ENCODE peak calls at places on chromosome 2, in four cellular contexts. One of them, this sample, is unnamed.

GRCh38 chr2:169528271-169528701 is 18.8 kb downstream of the KLHL41 start:
- DNase-seq in fibroblast of villous mesenchyme: peak
- DNase-seq in HS-27A: no peak
- DNase-seq in endodermal cell: peak
- DNase-seq in this sample: peak

GRCh38 chr2:170973225-170973491 is 44.1 kb downstream of the GORASP2 start:
- DNase-seq in fibroblast of villous mesenchyme: no peak
- DNase-seq in HS-27A: no peak
- DNase-seq in endodermal cell: no peak
- DNase-seq in this sample: no peak

GRCh38 chr2:88692187-88692586 is 714 bp downstream of the RPIA start:
- DNase-seq in fibroblast of villous mesenchyme: peak
- DNase-seq in HS-27A: no peak
- DNase-seq in endodermal cell: peak
- DNase-seq in this sample: peak

GRCh38 chr2:215270118-215270451 is 41.8 kb upstream of the ATIC start:
- DNase-seq in fibroblast of villous mesenchyme: no peak
- DNase-seq in HS-27A: no peak
- DNase-seq in endodermal cell: no peak
- DNase-seq in this sample: no peak

GRCh38 chr2:197310271-197310939 is at the start of gene ANKRD44:
- DNase-seq in fibroblast of villous mesenchyme: peak
- DNase-seq in HS-27A: peak
- DNase-seq in endodermal cell: peak
- DNase-seq in this sample: peak

GRCh38 chr2:118769707-118770400 is 77.6 kb downstream of the EN1 start:
- DNase-seq in fibroblast of villous mesenchyme: no peak
- DNase-seq in HS-27A: no peak
- DNase-seq in endodermal cell: no peak
- DNase-seq in this sample: no peak

GRCh38 chr2:86446060-86446459 is 4.9 kb downstream of the KDM3A start:
- DNase-seq in fibroblast of villous mesenchyme: no peak
- DNase-seq in HS-27A: no peak
- DNase-seq in endodermal cell: no peak
- DNase-seq in this sample: peak

GRCh38 chr2:177093384-177093783 is 119.2 kb upstream of the HNRNPA3 start:
- DNase-seq in fibroblast of villous mesenchyme: no peak
- DNase-seq in HS-27A: no peak
- DNase-seq in endodermal cell: no peak
- DNase-seq in this sample: no peak

GRCh38 chr2:27400348-27401135 is 8.8 kb downstream of the PPM1G start:
- DNase-seq in fibroblast of villous mesenchyme: no peak
- DNase-seq in HS-27A: no peak
- DNase-seq in endodermal cell: no peak
- DNase-seq in this sample: no peak

GRCh38 chr2:12304494-12305228 is 412.1 kb upstream of the TRIB2 start:
- DNase-seq in fibroblast of villous mesenchyme: peak
- DNase-seq in HS-27A: no peak
- DNase-seq in endodermal cell: no peak
- DNase-seq in this sample: peak

GRCh38 chr2:96156011-96156820 is 11.0 kb upstream of the DUSP2 start:
- DNase-seq in fibroblast of villous mesenchyme: no peak
- DNase-seq in HS-27A: no peak
- DNase-seq in endodermal cell: no peak
- DNase-seq in this sample: no peak

GRCh38 chr2:48601349-48601748 is 16.3 kb upstream of the GTF2A1L start:
- DNase-seq in fibroblast of villous mesenchyme: no peak
- DNase-seq in HS-27A: no peak
- DNase-seq in endodermal cell: peak
- DNase-seq in this sample: peak

GRCh38 chr2:23562143-23562542 is 177.2 kb downstream of the KLHL29 start:
- DNase-seq in fibroblast of villous mesenchyme: no peak
- DNase-seq in HS-27A: no peak
- DNase-seq in endodermal cell: no peak
- DNase-seq in this sample: no peak

GRCh38 chr2:10912076-10912731 is 470 bp downstream of the KCNF1 start:
- DNase-seq in fibroblast of villous mesenchyme: no peak
- DNase-seq in HS-27A: no peak
- DNase-seq in endodermal cell: peak
- DNase-seq in this sample: no peak

GRCh38 chr2:69804416-69804815 is 25.0 kb upstream of the GMCL1 start:
- DNase-seq in fibroblast of villous mesenchyme: no peak
- DNase-seq in HS-27A: no peak
- DNase-seq in endodermal cell: no peak
- DNase-seq in this sample: no peak

GRCh38 chr2:155223781-155224406 is 525.4 kb downstream of the KCNJ3 start:
- DNase-seq in fibroblast of villous mesenchyme: peak
- DNase-seq in HS-27A: no peak
- DNase-seq in endodermal cell: no peak
- DNase-seq in this sample: peak

GRCh38 chr2:46294185-46294836 is 2.9 kb upstream of the EPAS1 start:
- DNase-seq in fibroblast of villous mesenchyme: peak
- DNase-seq in HS-27A: no peak
- DNase-seq in endodermal cell: peak
- DNase-seq in this sample: peak

This sample was measured in PC-3.